ENCODE peak calls at places on chromosomes 13 and 19, in ten cellular contexts. One of them, this sample, is unnamed.

GRCh38 chr19:2199215-2199614 is 35.5 kb downstream of the DOT1L start:
- DNase-seq in heart left ventricle: no peak
- DNase-seq in body of pancreas: no peak
- DNase-seq in ovary: no peak
- DNase-seq in SJSA1: no peak
- DNase-seq in left ventricle myocardium inferior: no peak
- DNase-seq in heart right ventricle: no peak
- DNase-seq in transverse colon: no peak
- DNase-seq in fibroblast of lung: no peak
- DNase-seq in effector memory CD4-positive, alpha-beta T cell: no peak
- DNase-seq in this sample: no peak

GRCh38 chr13:59562924-59563323 is 600.8 kb downstream of the DIAPH3 start:
- DNase-seq in heart right ventricle: no peak
- DNase-seq in left ventricle myocardium inferior: no peak
- DNase-seq in heart left ventricle: no peak
- DNase-seq in body of pancreas: no peak
- DNase-seq in ovary: no peak
- DNase-seq in effector memory CD4-positive, alpha-beta T cell: no peak
- DNase-seq in fibroblast of lung: no peak
- DNase-seq in transverse colon: no peak
- DNase-seq in SJSA1: no peak
- DNase-seq in this sample: no peak

GRCh38 chr13:99981115-99982020 is at the start of gene ZIC2:
- DNase-seq in transverse colon: no peak
- DNase-seq in heart left ventricle: no peak
- DNase-seq in heart right ventricle: no peak
- DNase-seq in left ventricle myocardium inferior: no peak
- DNase-seq in fibroblast of lung: peak; percentile 51
- DNase-seq in ovary: no peak
- DNase-seq in effector memory CD4-positive, alpha-beta T cell: no peak
- DNase-seq in body of pancreas: no peak
- DNase-seq in SJSA1: peak; percentile 87
- DNase-seq in this sample: peak; percentile 46

GRCh38 chr13:22103046-22103445 is 432.2 kb downstream of the FGF9 start:
- DNase-seq in body of pancreas: no peak
- DNase-seq in heart right ventricle: no peak
- DNase-seq in ovary: no peak
- DNase-seq in effector memory CD4-positive, alpha-beta T cell: no peak
- DNase-seq in transverse colon: no peak
- DNase-seq in fibroblast of lung: no peak
- DNase-seq in heart left ventricle: no peak
- DNase-seq in left ventricle myocardium inferior: no peak
- DNase-seq in SJSA1: no peak
- DNase-seq in this sample: no peak

GRCh38 chr19:18596752-18597157 is 8.2 kb downstream of the REX1BD start:
- DNase-seq in effector memory CD4-positive, alpha-beta T cell: no peak
- DNase-seq in SJSA1: no peak
- DNase-seq in transverse colon: peak; percentile 63
- DNase-seq in heart left ventricle: no peak
- DNase-seq in heart right ventricle: no peak
- DNase-seq in left ventricle myocardium inferior: peak; percentile 53
- DNase-seq in ovary: peak; percentile 45
- DNase-seq in body of pancreas: peak; percentile 82
- DNase-seq in fibroblast of lung: no peak
- DNase-seq in this sample: peak; percentile 66

GRCh38 chr13:107205318-107206112 is 637.6 kb upstream of the ARGLU1 start:
- DNase-seq in body of pancreas: peak; percentile 61
- DNase-seq in heart right ventricle: peak; percentile 59
- DNase-seq in heart left ventricle: peak; percentile 55
- DNase-seq in SJSA1: peak; percentile 79
- DNase-seq in effector memory CD4-positive, alpha-beta T cell: peak; percentile 4
- DNase-seq in left ventricle myocardium inferior: peak; percentile 50
- DNase-seq in ovary: no peak
- DNase-seq in transverse colon: peak; percentile 61
- DNase-seq in fibroblast of lung: peak; percentile 45
- DNase-seq in this sample: peak; percentile 73

GRCh38 chr13:97344250-97345175 is 89.5 kb upstream of the RAP2A start:
- DNase-seq in SJSA1: peak; percentile 42
- DNase-seq in effector memory CD4-positive, alpha-beta T cell: no peak
- DNase-seq in left ventricle myocardium inferior: peak; percentile 58
- DNase-seq in body of pancreas: peak; percentile 75
- DNase-seq in transverse colon: peak; percentile 63
- DNase-seq in heart left ventricle: peak; percentile 63
- DNase-seq in ovary: peak; percentile 35
- DNase-seq in heart right ventricle: peak; percentile 70
- DNase-seq in fibroblast of lung: peak; percentile 41
- DNase-seq in this sample: peak; percentile 79

GRCh38 chr13:90882551-90882950 is 464.9 kb upstream of the MIR17HG start:
- DNase-seq in transverse colon: no peak
- DNase-seq in heart left ventricle: no peak
- DNase-seq in body of pancreas: no peak
- DNase-seq in left ventricle myocardium inferior: no peak
- DNase-seq in ovary: no peak
- DNase-seq in fibroblast of lung: no peak
- DNase-seq in SJSA1: no peak
- DNase-seq in heart right ventricle: no peak
- DNase-seq in effector memory CD4-positive, alpha-beta T cell: no peak
- DNase-seq in this sample: no peak

GRCh38 chr19:35011091-35011689 is 11.1 kb downstream of the GRAMD1A start:
- DNase-seq in transverse colon: no peak
- DNase-seq in effector memory CD4-positive, alpha-beta T cell: no peak
- DNase-seq in body of pancreas: no peak
- DNase-seq in SJSA1: no peak
- DNase-seq in left ventricle myocardium inferior: no peak
- DNase-seq in ovary: no peak
- DNase-seq in heart left ventricle: no peak
- DNase-seq in heart right ventricle: no peak
- DNase-seq in fibroblast of lung: no peak
- DNase-seq in this sample: no peak

GRCh38 chr19:49331616-49332055 is 3.6 kb upstream of the CD37 start:
- DNase-seq in transverse colon: no peak
- DNase-seq in heart left ventricle: no peak
- DNase-seq in left ventricle myocardium inferior: no peak
- DNase-seq in body of pancreas: peak; percentile 51
- DNase-seq in ovary: no peak
- DNase-seq in fibroblast of lung: peak; percentile 51
- DNase-seq in SJSA1: peak; percentile 17
- DNase-seq in effector memory CD4-positive, alpha-beta T cell: peak; percentile 39
- DNase-seq in heart right ventricle: no peak
- DNase-seq in this sample: no peak

GRCh38 chr19:35713904-35714440 is 3.8 kb upstream of the KMT2B start:
- DNase-seq in effector memory CD4-positive, alpha-beta T cell: no peak
- DNase-seq in heart right ventricle: no peak
- DNase-seq in body of pancreas: no peak
- DNase-seq in fibroblast of lung: no peak
- DNase-seq in SJSA1: no peak
- DNase-seq in transverse colon: no peak
- DNase-seq in ovary: no peak
- DNase-seq in left ventricle myocardium inferior: no peak
- DNase-seq in heart left ventricle: no peak
- DNase-seq in this sample: no peak

GRCh38 chr19:20359933-20360720 is 193.1 kb downstream of the ZNF486 start:
- DNase-seq in fibroblast of lung: no peak
- DNase-seq in body of pancreas: peak; percentile 40
- DNase-seq in SJSA1: no peak
- DNase-seq in left ventricle myocardium inferior: no peak
- DNase-seq in effector memory CD4-positive, alpha-beta T cell: no peak
- DNase-seq in heart left ventricle: no peak
- DNase-seq in ovary: no peak
- DNase-seq in transverse colon: no peak
- DNase-seq in heart right ventricle: no peak
- DNase-seq in this sample: no peak

DNA sequence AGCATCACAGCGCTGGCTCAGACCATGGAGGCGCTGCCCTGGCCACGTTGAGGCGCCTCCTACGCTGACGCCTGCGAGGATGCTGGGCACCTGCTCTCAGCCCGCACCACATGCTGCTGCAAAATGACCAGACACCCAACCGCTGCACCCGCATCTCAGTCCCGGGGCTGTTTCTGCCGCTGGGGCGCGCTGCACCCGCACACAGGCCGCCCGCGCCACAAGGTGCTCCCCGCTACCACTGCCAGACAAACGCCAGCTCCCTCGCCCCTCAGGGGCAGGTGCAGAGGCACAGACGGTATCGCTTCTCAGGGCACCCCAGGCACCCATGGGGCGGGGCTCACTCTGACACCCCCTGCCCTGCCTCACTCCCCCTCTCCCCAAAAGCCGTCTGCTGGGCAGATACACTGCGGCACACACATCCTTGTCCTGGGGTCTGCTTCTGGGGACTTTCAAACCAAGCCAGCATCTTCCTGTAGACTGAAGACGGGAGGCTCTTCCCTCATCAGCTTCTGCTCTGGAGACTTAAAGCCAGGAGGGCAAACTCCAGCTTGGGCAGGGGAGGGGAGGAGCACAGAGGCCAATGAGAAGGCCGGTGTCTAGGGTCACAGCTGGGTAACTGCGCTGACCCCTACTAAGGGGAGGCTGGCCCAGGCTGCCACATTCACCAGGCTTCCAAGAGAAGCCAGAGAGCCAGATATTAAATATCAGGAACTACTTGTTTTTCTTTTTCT is 16.3 kb downstream of the CHERP start:
- DNase-seq in transverse colon: no peak
- DNase-seq in fibroblast of lung: no peak
- DNase-seq in heart left ventricle: no peak
- DNase-seq in left ventricle myocardium inferior: no peak
- DNase-seq in heart right ventricle: no peak
- DNase-seq in effector memory CD4-positive, alpha-beta T cell: no peak
- DNase-seq in ovary: no peak
- DNase-seq in body of pancreas: no peak
- DNase-seq in SJSA1: no peak
- DNase-seq in this sample: no peak
- H3K27ac ChIP-seq in transverse colon: no peak overlapping the region
- H3K27ac ChIP-seq in fibroblast of lung: no peak overlapping the region
- H3K27ac ChIP-seq in heart left ventricle: no peak overlapping the region
- H3K27ac ChIP-seq in left ventricle myocardium inferior: no peak overlapping the region
- H3K27ac ChIP-seq in heart right ventricle: no peak overlapping the region
- H3K27ac ChIP-seq in effector memory CD4-positive, alpha-beta T cell: no peak overlapping the region
- H3K27ac ChIP-seq in ovary: no peak overlapping the region
- H3K27ac ChIP-seq in body of pancreas: no peak overlapping the region
- H3K27ac ChIP-seq in SJSA1: no peak overlapping the region
- H3K27ac ChIP-seq in this sample: no peak overlapping the region

DNA sequence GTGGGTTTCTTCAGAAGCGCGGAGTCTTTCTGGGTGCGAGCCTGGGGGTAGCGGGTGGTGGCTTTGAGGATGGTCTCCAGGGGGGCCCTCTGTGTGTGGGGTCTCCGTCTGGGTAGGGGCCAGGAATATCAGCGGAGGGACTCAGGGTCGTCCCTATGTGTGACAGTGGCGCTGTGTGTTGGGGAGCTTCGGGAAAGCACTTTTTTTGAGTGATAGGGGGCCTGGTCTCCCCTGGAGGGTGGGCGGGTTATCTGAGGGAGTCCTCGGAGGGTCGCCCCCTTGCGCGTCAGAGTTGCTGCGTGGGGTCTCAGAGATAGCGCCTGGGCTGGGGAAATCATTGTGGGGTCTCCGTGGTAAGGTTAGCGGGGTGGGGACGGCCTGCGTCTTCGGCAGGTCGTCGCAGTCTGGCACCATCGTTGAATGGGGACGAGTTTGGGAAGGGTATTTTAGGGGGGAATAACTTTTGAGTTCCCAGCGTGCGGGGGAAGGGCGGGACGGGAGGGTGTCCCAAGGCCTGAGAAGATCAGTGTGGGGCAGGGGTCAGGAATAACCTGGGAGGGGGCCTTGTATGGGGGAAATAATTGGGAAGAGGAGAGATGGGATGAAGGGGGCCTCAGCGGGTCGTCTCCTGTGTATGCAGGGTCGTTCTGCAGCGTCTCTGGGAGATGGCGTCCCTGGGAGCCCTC is 851 bp downstream of the IER2 start:
- DNase-seq in heart left ventricle: peak; percentile 48
- DNase-seq in body of pancreas: peak; percentile 35
- DNase-seq in fibroblast of lung: no peak
- DNase-seq in effector memory CD4-positive, alpha-beta T cell: no peak
- DNase-seq in left ventricle myocardium inferior: peak; percentile 47
- DNase-seq in ovary: peak; percentile 49
- DNase-seq in heart right ventricle: peak; percentile 53
- DNase-seq in SJSA1: peak; percentile 33
- DNase-seq in transverse colon: no peak
- DNase-seq in this sample: no peak
- H3K4me1 ChIP-seq in heart left ventricle: peaks cover 25% of the 10 kb centered on the region
- H3K4me1 ChIP-seq in body of pancreas: peaks cover 33% of the 10 kb centered on the region
- H3K4me1 ChIP-seq in fibroblast of lung: peaks cover 14% of the 10 kb centered on the region
- H3K4me1 ChIP-seq in effector memory CD4-positive, alpha-beta T cell: peaks cover 2% of the 10 kb centered on the region
- H3K4me1 ChIP-seq in left ventricle myocardium inferior: peaks cover 68% of the 10 kb centered on the region
- H3K4me1 ChIP-seq in ovary: peaks cover 9% of the 10 kb centered on the region
- H3K4me1 ChIP-seq in heart right ventricle: peaks cover 32% of the 10 kb centered on the region
- H3K4me1 ChIP-seq in SJSA1: peaks cover 26% of the 10 kb centered on the region
- H3K4me1 ChIP-seq in transverse colon: peaks cover 3% of the 10 kb centered on the region
- H3K4me1 ChIP-seq in this sample: peaks cover 4% of the 10 kb centered on the region

DNA sequence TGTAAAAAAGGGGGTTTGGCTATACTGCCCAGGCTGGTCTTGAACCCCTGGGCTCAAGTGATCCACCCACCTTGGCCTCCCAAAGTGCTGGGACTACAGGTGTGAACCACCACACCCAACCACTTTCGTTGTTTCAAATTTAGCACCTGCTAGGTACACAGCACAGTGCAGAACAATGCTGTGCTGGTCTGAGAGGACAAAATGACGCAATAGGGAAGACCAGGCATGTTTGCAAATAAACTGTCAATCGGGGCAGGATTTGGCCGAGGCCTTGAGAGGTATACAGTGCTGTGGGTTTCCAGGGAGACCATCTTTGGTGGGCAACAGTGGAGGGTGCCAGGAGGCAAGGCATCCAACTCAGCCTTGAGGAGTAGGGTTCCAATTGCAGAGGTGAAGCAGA is 37.0 kb downstream of the ATP12A start:
- DNase-seq in SJSA1: no peak
- DNase-seq in left ventricle myocardium inferior: no peak
- DNase-seq in effector memory CD4-positive, alpha-beta T cell: no peak
- DNase-seq in transverse colon: no peak
- DNase-seq in fibroblast of lung: no peak
- DNase-seq in body of pancreas: no peak
- DNase-seq in heart right ventricle: no peak
- DNase-seq in heart left ventricle: no peak
- DNase-seq in ovary: no peak
- DNase-seq in this sample: no peak
- H3K27me3 ChIP-seq in SJSA1: no peaks in the 10 kb centered on the region
- H3K27me3 ChIP-seq in left ventricle myocardium inferior: peaks cover 7% of the 10 kb centered on the region
- H3K27me3 ChIP-seq in effector memory CD4-positive, alpha-beta T cell: no peaks in the 10 kb centered on the region
- H3K27me3 ChIP-seq in transverse colon: peaks cover 9% of the 10 kb centered on the region
- H3K27me3 ChIP-seq in fibroblast of lung: no peaks in the 10 kb centered on the region
- H3K27me3 ChIP-seq in body of pancreas: no peaks in the 10 kb centered on the region
- H3K27me3 ChIP-seq in heart right ventricle: no peaks in the 10 kb centered on the region
- H3K27me3 ChIP-seq in heart left ventricle: no peaks in the 10 kb centered on the region
- H3K27me3 ChIP-seq in ovary: no peaks in the 10 kb centered on the region
- H3K27me3 ChIP-seq in this sample: no peaks in the 10 kb centered on the region

DNA sequence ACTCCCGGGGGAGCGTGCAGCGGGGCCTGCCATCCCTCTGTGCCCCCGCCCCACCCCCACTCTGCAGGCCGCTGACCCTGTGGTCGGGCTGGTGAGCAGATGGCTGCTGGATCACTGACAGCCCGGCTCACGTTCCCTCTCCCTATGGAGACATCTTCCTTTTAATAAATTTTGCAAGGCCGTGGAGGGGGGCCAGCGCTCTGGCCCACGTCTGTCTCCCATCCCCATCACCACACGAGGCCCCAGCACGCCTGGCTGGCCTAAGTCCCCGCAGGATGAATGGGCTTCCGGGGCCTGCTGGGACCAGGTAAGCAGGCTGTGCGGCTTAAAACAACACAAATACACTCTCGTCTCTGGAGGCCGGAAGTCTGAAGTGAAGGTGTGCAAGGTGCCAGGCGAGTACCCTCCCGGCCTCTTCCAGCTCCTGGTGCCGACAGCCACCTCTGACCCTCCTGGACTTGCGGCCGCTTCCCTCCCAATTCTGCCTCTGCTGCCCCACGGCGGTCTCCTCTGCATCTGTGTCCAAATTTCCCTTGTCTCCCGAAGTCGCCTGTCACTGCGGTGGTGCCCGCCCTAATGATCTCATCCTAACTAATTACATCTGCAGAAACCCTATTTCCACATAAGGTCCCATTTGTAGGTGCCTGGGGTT is 8.3 kb upstream of the PTBP1 start:
- DNase-seq in heart left ventricle: no peak
- DNase-seq in effector memory CD4-positive, alpha-beta T cell: no peak
- DNase-seq in transverse colon: no peak
- DNase-seq in body of pancreas: no peak
- DNase-seq in heart right ventricle: no peak
- DNase-seq in fibroblast of lung: no peak
- DNase-seq in ovary: no peak
- DNase-seq in SJSA1: no peak
- DNase-seq in left ventricle myocardium inferior: no peak
- DNase-seq in this sample: no peak
- H3K27ac ChIP-seq in heart left ventricle: peak overlapping the region; percentile 86
- H3K27ac ChIP-seq in effector memory CD4-positive, alpha-beta T cell: no peak overlapping the region
- H3K27ac ChIP-seq in transverse colon: peak overlapping the region; percentile 47
- H3K27ac ChIP-seq in body of pancreas: no peak overlapping the region
- H3K27ac ChIP-seq in heart right ventricle: peak overlapping the region; percentile 88
- H3K27ac ChIP-seq in fibroblast of lung: peak overlapping the region; percentile 23
- H3K27ac ChIP-seq in ovary: no peak overlapping the region
- H3K27ac ChIP-seq in SJSA1: peak overlapping the region; percentile 41
- H3K27ac ChIP-seq in left ventricle myocardium inferior: peak overlapping the region; percentile 88
- H3K27ac ChIP-seq in this sample: peak overlapping the region; percentile 78